ENCODE peak calls at places on chromosomes 3 and 15, in ten cellular contexts. Q is psoas muscle; W is GM03348; H is NCI-H1092; I is stimulated activated CD4-positive, alpha-beta T cell treated with anti-CD3 and anti-CD28 coated beads, Interleukin-2, amount 100 ng/mL, for 48 hours; C is fibroblast of mammary gland; E is activated gamma-delta T cell treated with Interleukin-2 at 50 U/mL for 16 hours; K is EL; A is iPS DF 6.9; X is activated CD4-positive, alpha-beta T cell treated with anti-CD3 and anti-CD28 coated beads for 24 hours. J is an unnamed sample.
A peak's percentile ranks its signal among the peaks of the same experiment; 100 is the strongest.

GRCh38 chr15:101538177-101538576 is 48.7 kb upstream of the PCSK6 start:
- DNase-seq in I (no peak), Q (no peak), K (no peak), X (no peak), A (no peak), W (no peak), H (no peak), E (no peak), C (no peak), J (no peak)

GRCh38 chr15:100663066-100663465 is 60.7 kb downstream of the ASB7 start:
- DNase-seq in E (no peak), K (peak; percentile 30), Q (no peak), A (peak; percentile 29), W (peak; percentile 37), I (no peak), C (no peak), H (no peak), X (no peak), J (peak; percentile 99)

GRCh38 chr3:30035935-30036567 is 570.4 kb upstream of the TGFBR2 start:
- DNase-seq in W (no peak), C (peak; percentile 29), E (no peak), H (no peak), I (no peak), X (no peak), A (no peak), K (no peak), Q (no peak), J (no peak)

GRCh38 chr15:91696981-91697380 is 156.5 kb upstream of the SLCO3A1 start:
- DNase-seq in X (no peak), C (no peak), W (no peak), I (no peak), H (no peak), E (no peak), Q (no peak), K (no peak), A (no peak), J (no peak)

GRCh38 chr3:161295325-161295724 is 74.2 kb downstream of the NMD3 start:
- DNase-seq in Q (no peak), H (no peak), W (no peak), C (peak; percentile 19), E (no peak), I (no peak), X (no peak), K (peak; percentile 34), A (no peak), J (no peak)

GRCh38 chr3:172272699-172273098 is 175.6 kb downstream of the GHSR start:
- DNase-seq in X (no peak), C (peak; percentile 74), K (no peak), E (no peak), A (no peak), H (no peak), W (peak; percentile 52), Q (no peak), I (no peak), J (peak; percentile 63)

GRCh38 chr15:44427756-44428724 is 611 bp downstream of the CTDSPL2 start:
- DNase-seq in H (peak; percentile 54), I (no peak), C (peak; percentile 55), K (peak; percentile 73), W (peak; percentile 65), E (no peak), X (peak; percentile 10), A (no peak), Q (no peak), J (peak; percentile 92)

GRCh38 chr3:30145281-30145680 is 461.1 kb upstream of the TGFBR2 start:
- DNase-seq in W (no peak), K (peak; percentile 21), A (no peak), C (peak; percentile 50), H (no peak), I (no peak), X (no peak), Q (no peak), E (no peak), J (no peak)

GRCh38 chr3:42277676-42278075 is 11.7 kb upstream of the CCK start:
- DNase-seq in X (no peak), H (no peak), Q (no peak), K (no peak), I (no peak), E (no peak), C (no peak), W (no peak), A (no peak), J (no peak)

GRCh38 chr15:66142341-66142740 is 111.2 kb downstream of the MEGF11 start:
- DNase-seq in W (no peak), X (no peak), Q (no peak), I (no peak), E (no peak), H (no peak), K (no peak), C (no peak), A (no peak), J (peak; percentile 40)

GRCh38 chr3:124467980-124468902 is 262.0 kb upstream of the UMPS start:
- DNase-seq in Q (peak; percentile 64), I (peak; percentile 25), E (no peak), X (no peak), A (peak; percentile 55), K (peak; percentile 48), C (peak; percentile 28), W (peak; percentile 85), H (peak; percentile 17), J (peak; percentile 83)

GRCh38 chr3:141646760-141647561 is 91.1 kb upstream of the RNF7 start:
- DNase-seq in Q (no peak), X (no peak), E (no peak), I (no peak), A (peak; percentile 45), C (peak; percentile 62), K (peak; percentile 70), W (no peak), H (no peak), J (peak; percentile 88)

GRCh38 chr3:150376001-150376848 is 31.9 kb upstream of the TSC22D2 start:
- DNase-seq in W (peak; percentile 63), X (no peak), Q (no peak), H (no peak), C (peak; percentile 77), A (no peak), E (no peak), I (no peak), K (peak; percentile 18), J (no peak)

GRCh38 chr15:82172506-82172905 is 90.0 kb downstream of the EFL1 start:
- DNase-seq in X (no peak), W (no peak), A (no peak), Q (no peak), K (no peak), E (no peak), C (no peak), I (no peak), H (no peak), J (no peak)

GRCh38 chr3:37129871-37130270 is 44.5 kb downstream of the LRRFIP2 start:
- DNase-seq in X (no peak), I (no peak), H (no peak), Q (no peak), C (peak; percentile 82), E (no peak), K (peak; percentile 76), A (no peak), W (no peak), J (no peak)

GRCh38 chr3:151765685-151766084 is 32.0 kb downstream of the AADACL2 start:
- DNase-seq in E (no peak), C (no peak), Q (no peak), K (no peak), W (no peak), X (no peak), H (no peak), A (no peak), I (no peak), J (no peak)

GRCh38 chr3:5095879-5096278 is 26.2 kb upstream of the ARL8B start:
- DNase-seq in X (no peak), H (no peak), I (no peak), E (no peak), Q (peak; percentile 64), A (peak; percentile 25), W (peak; percentile 33), C (peak; percentile 28), K (peak; percentile 12), J (no peak)

GRCh38 chr3:44992555-44993470 is 16.8 kb downstream of the EXOSC7 start:
- DNase-seq in I (no peak), Q (no peak), C (peak; percentile 49), H (no peak), X (no peak), K (peak; percentile 45), A (no peak), E (no peak), W (peak; percentile 27), J (peak; percentile 49)